ENCODE peak calls at places on chromosomes 16 and 17, in six cellular contexts. P, L, J, U, Q and M are unnamed samples.

GRCh38 chr16:27549607-27549856 is 181 bp downstream of the GTF3C1 start:
- DNase-seq in P (no peak), L (no peak), J (no peak), U (no peak), Q (no peak), M (no peak)

GRCh38 chr16:82456683-82457082 is 170.1 kb upstream of the CDH13 start:
- DNase-seq in P (no peak), L (peak; percentile 60), J (no peak), U (peak; percentile 73), Q (no peak), M (peak; percentile 15)

GRCh38 chr17:59121901-59122480 is 15.3 kb upstream of the TRIM37 start:
- DNase-seq in P (no peak), L (no peak), J (no peak), U (no peak), Q (no peak), M (no peak)

GRCh38 chr16:3101841-3102470 is 2.9 kb upstream of the ZSCAN10 start:
- DNase-seq in P (no peak), L (no peak), J (no peak), U (peak; percentile 72), Q (no peak), M (no peak)

GRCh38 chr17:73197141-73197540 is 4.3 kb downstream of the COG1 start:
- DNase-seq in P (no peak), L (no peak), J (no peak), U (no peak), Q (no peak), M (no peak)

GRCh38 chr17:28466001-28466400 is 7.4 kb upstream of the SLC13A2 start:
- DNase-seq in P (no peak), L (no peak), J (no peak), U (no peak), Q (no peak), M (no peak)

GRCh38 chr17:27572665-27573064 is 58.3 kb upstream of the LGALS9 start:
- DNase-seq in P (no peak), L (no peak), J (no peak), U (no peak), Q (no peak), M (no peak)

GRCh38 chr17:145671-146541 is 8.5 kb downstream of the SCGB1C2 start:
- DNase-seq in P (no peak), L (no peak), J (no peak), U (no peak), Q (no peak), M (no peak)

GRCh38 chr16:2904100-2904921 is 7.4 kb upstream of the FLYWCH1 start:
- DNase-seq in P (peak; percentile 74), L (peak; percentile 84), J (peak; percentile 63), U (peak; percentile 85), Q (peak; percentile 72), M (peak; percentile 87)

GRCh38 chr17:338442-339192 is 14.0 kb downstream of the RPH3AL start:
- DNase-seq in P (no peak), L (no peak), J (no peak), U (no peak), Q (no peak), M (no peak)

GRCh38 chr17:11797803-11798202 is 199.5 kb downstream of the ZNF18 start:
- DNase-seq in P (no peak), L (peak; percentile 49), J (no peak), U (peak; percentile 13), Q (no peak), M (peak; percentile 3)

GRCh38 chr16:78720416-78720815 is 621.0 kb downstream of the WWOX start:
- DNase-seq in P (no peak), L (no peak), J (no peak), U (no peak), Q (no peak), M (no peak)

GRCh38 chr17:69356625-69357024 is 29.7 kb upstream of the ABCA5 start:
- DNase-seq in P (no peak), L (no peak), J (no peak), U (no peak), Q (no peak), M (no peak)

GRCh38 chr17:60716766-60717165 is 39.1 kb downstream of the BCAS3 start:
- DNase-seq in P (no peak), L (no peak), J (no peak), U (no peak), Q (no peak), M (no peak)

GRCh38 chr17:32912218-32912897 is 15.6 kb upstream of the TMEM98 start:
- DNase-seq in P (no peak), L (peak; percentile 86), J (no peak), U (peak; percentile 22), Q (no peak), M (no peak)

GRCh38 chr17:79085921-79086551 is 11.4 kb downstream of the ENGASE start:
- DNase-seq in P (no peak), L (no peak), J (no peak), U (no peak), Q (no peak), M (no peak)

GRCh38 chr16:67594956-67595355 is 32.6 kb downstream of the CTCF start:
- DNase-seq in P (no peak), L (no peak), J (no peak), U (no peak), Q (no peak), M (no peak)

GRCh38 chr16:57426356-57426755 is 20.8 kb downstream of the CIAPIN1 start:
- DNase-seq in P (no peak), L (no peak), J (no peak), U (no peak), Q (no peak), M (no peak)

GRCh38 chr16:14454391-14454790 is 175.7 kb downstream of the PARN start:
- DNase-seq in P (no peak), L (no peak), J (no peak), U (no peak), Q (no peak), M (no peak)

GRCh38 chr17:1787301-1787902 is 25.5 kb downstream of the SERPINF1 start:
- DNase-seq in P (no peak), L (no peak), J (no peak), U (no peak), Q (no peak), M (no peak)

GRCh38 chr17:77451894-77452852 is 311.4 kb downstream of the SEC14L1 start:
- DNase-seq in P (peak; percentile 41), L (peak; percentile 45), J (no peak), U (peak; percentile 72), Q (no peak), M (no peak)

GRCh38 chr16:84058664-84059063 is 16.1 kb upstream of the SLC38A8 start:
- DNase-seq in P (no peak), L (no peak), J (no peak), U (no peak), Q (no peak), M (no peak)

GRCh38 chr17:38702900-38703741 is 2.0 kb upstream of the MLLT6 start:
- DNase-seq in P (peak; percentile 30), L (peak; percentile 30), J (no peak), U (no peak), Q (no peak), M (no peak)

GRCh38 chr17:68057531-68057952 is 22.0 kb downstream of the KPNA2 start:
- DNase-seq in P (peak; percentile 43), L (no peak), J (peak; percentile 19), U (peak; percentile 35), Q (peak; percentile 29), M (no peak)

GRCh38 chr17:45270828-45271418 is 9.0 kb upstream of the SPATA32 start:
- DNase-seq in P (peak; percentile 61), L (peak; percentile 77), J (peak; percentile 17), U (peak; percentile 81), Q (peak; percentile 37), M (no peak)